ENCODE peak calls at places on chromosomes 4 and X, in four cellular contexts. One of them, this sample, is unnamed.

GRCh38 chr4:108901271-108901670 is 138.4 kb upstream of the ETNPPL start:
- DNase-seq in activated CD4-positive, alpha-beta T cell treated with anti-CD3 and anti-CD28 coated beads, Interleukin-2, amount 10 ng/mL, durations not matched to agents 7 days and 5 days: no peak
- DNase-seq in NCI-H1092: no peak
- DNase-seq in dermis blood vessel endothelial cell: no peak
- DNase-seq in this sample: no peak

GRCh38 chr4:80071643-80072606 is 1.1 kb downstream of the ANTXR2 start:
- DNase-seq in activated CD4-positive, alpha-beta T cell treated with anti-CD3 and anti-CD28 coated beads, Interleukin-2, amount 10 ng/mL, durations not matched to agents 7 days and 5 days: peak; percentile 56
- DNase-seq in dermis blood vessel endothelial cell: peak; percentile 46
- DNase-seq in NCI-H1092: peak; percentile 21
- DNase-seq in this sample: peak; percentile 32

GRCh38 chr4:37839426-37839825 is 12.9 kb downstream of the PGM2 start:
- DNase-seq in activated CD4-positive, alpha-beta T cell treated with anti-CD3 and anti-CD28 coated beads, Interleukin-2, amount 10 ng/mL, durations not matched to agents 7 days and 5 days: no peak
- DNase-seq in dermis blood vessel endothelial cell: peak; percentile 49
- DNase-seq in NCI-H1092: no peak
- DNase-seq in this sample: no peak

GRCh38 chrX:46325312-46325877 is 219.8 kb downstream of the ZNF674 start:
- DNase-seq in dermis blood vessel endothelial cell: peak; percentile 73
- DNase-seq in activated CD4-positive, alpha-beta T cell treated with anti-CD3 and anti-CD28 coated beads, Interleukin-2, amount 10 ng/mL, durations not matched to agents 7 days and 5 days: no peak
- DNase-seq in NCI-H1092: no peak
- DNase-seq in this sample: no peak

GRCh38 chrX:15785176-15785735 is 5.0 kb upstream of the ZRSR2 start:
- DNase-seq in dermis blood vessel endothelial cell: peak; percentile 45
- DNase-seq in activated CD4-positive, alpha-beta T cell treated with anti-CD3 and anti-CD28 coated beads, Interleukin-2, amount 10 ng/mL, durations not matched to agents 7 days and 5 days: no peak
- DNase-seq in NCI-H1092: no peak
- DNase-seq in this sample: no peak

GRCh38 chr4:11765849-11766453 is 337.3 kb upstream of the HS3ST1 start:
- DNase-seq in activated CD4-positive, alpha-beta T cell treated with anti-CD3 and anti-CD28 coated beads, Interleukin-2, amount 10 ng/mL, durations not matched to agents 7 days and 5 days: peak; percentile 17
- DNase-seq in NCI-H1092: no peak
- DNase-seq in dermis blood vessel endothelial cell: peak; percentile 77
- DNase-seq in this sample: no peak

GRCh38 chrX:71056857-71057256 is 11.3 kb downstream of the SNX12 start:
- DNase-seq in dermis blood vessel endothelial cell: no peak
- DNase-seq in activated CD4-positive, alpha-beta T cell treated with anti-CD3 and anti-CD28 coated beads, Interleukin-2, amount 10 ng/mL, durations not matched to agents 7 days and 5 days: no peak
- DNase-seq in NCI-H1092: no peak
- DNase-seq in this sample: no peak

GRCh38 chrX:110081740-110082139 is 78.8 kb downstream of the TMEM164 start:
- DNase-seq in NCI-H1092: peak; percentile 13
- DNase-seq in dermis blood vessel endothelial cell: peak; percentile 58
- DNase-seq in activated CD4-positive, alpha-beta T cell treated with anti-CD3 and anti-CD28 coated beads, Interleukin-2, amount 10 ng/mL, durations not matched to agents 7 days and 5 days: no peak
- DNase-seq in this sample: no peak

GRCh38 chr4:153408932-153409331 is 57.2 kb upstream of the TMEM131L start:
- DNase-seq in activated CD4-positive, alpha-beta T cell treated with anti-CD3 and anti-CD28 coated beads, Interleukin-2, amount 10 ng/mL, durations not matched to agents 7 days and 5 days: no peak
- DNase-seq in dermis blood vessel endothelial cell: no peak
- DNase-seq in NCI-H1092: no peak
- DNase-seq in this sample: no peak

GRCh38 chr4:101621120-101621519 is 169.4 kb upstream of the BANK1 start:
- DNase-seq in dermis blood vessel endothelial cell: no peak
- DNase-seq in NCI-H1092: no peak
- DNase-seq in activated CD4-positive, alpha-beta T cell treated with anti-CD3 and anti-CD28 coated beads, Interleukin-2, amount 10 ng/mL, durations not matched to agents 7 days and 5 days: no peak
- DNase-seq in this sample: no peak

GRCh38 chrX:40145001-40145631 is 47.4 kb upstream of the BCOR start:
- DNase-seq in NCI-H1092: no peak
- DNase-seq in dermis blood vessel endothelial cell: peak; percentile 34
- DNase-seq in activated CD4-positive, alpha-beta T cell treated with anti-CD3 and anti-CD28 coated beads, Interleukin-2, amount 10 ng/mL, durations not matched to agents 7 days and 5 days: no peak
- DNase-seq in this sample: no peak

GRCh38 chrX:9785944-9786741 is at the start of gene SHROOM2:
- DNase-seq in NCI-H1092: no peak
- DNase-seq in dermis blood vessel endothelial cell: peak; percentile 40
- DNase-seq in activated CD4-positive, alpha-beta T cell treated with anti-CD3 and anti-CD28 coated beads, Interleukin-2, amount 10 ng/mL, durations not matched to agents 7 days and 5 days: no peak
- DNase-seq in this sample: no peak

GRCh38 chrX:66046612-66047235 is 6.8 kb upstream of the VSIG4 start:
- DNase-seq in dermis blood vessel endothelial cell: no peak
- DNase-seq in activated CD4-positive, alpha-beta T cell treated with anti-CD3 and anti-CD28 coated beads, Interleukin-2, amount 10 ng/mL, durations not matched to agents 7 days and 5 days: peak; percentile 15
- DNase-seq in NCI-H1092: no peak
- DNase-seq in this sample: no peak

GRCh38 chrX:17359500-17359899 is 15.5 kb upstream of the NHS start:
- DNase-seq in NCI-H1092: no peak
- DNase-seq in dermis blood vessel endothelial cell: no peak
- DNase-seq in activated CD4-positive, alpha-beta T cell treated with anti-CD3 and anti-CD28 coated beads, Interleukin-2, amount 10 ng/mL, durations not matched to agents 7 days and 5 days: no peak
- DNase-seq in this sample: no peak